ENCODE peak calls at places on chromosome 1, in nine cellular contexts. U is glomerular endothelial cell; E is endothelial cell; T is Daoy; F is ureter; I is GM04503; M is Ammon's horn; G is stimulated activated CD4-positive, alpha-beta T cell treated with anti-CD3 and anti-CD28 coated beads, Interleukin-4, amount 100 ng/mL, for 1 hour; W is NCI-H2081 treated with DMSO at 0.1 percent for 48 hours. S is an unnamed sample.

GRCh38 chr1:19476440-19477190 is 8.7 kb downstream of the CAPZB start:
- DNase-seq in U (peak), E (peak), T (peak), F (no peak), I (no peak), M (no peak), G (no peak), W (no peak), S (no peak)

GRCh38 chr1:213135572-213135971 is 84.5 kb downstream of the RPS6KC1 start:
- DNase-seq in U (no peak), E (no peak), T (no peak), F (no peak), I (no peak), M (no peak), G (no peak), W (peak), S (no peak)

GRCh38 chr1:107140703-107141490 is at the start of gene NTNG1:
- DNase-seq in U (no peak), E (peak), T (peak), F (no peak), I (no peak), M (no peak), G (peak), W (no peak), S (no peak)

GRCh38 chr1:172322219-172323061 is 98.0 kb upstream of the C1orf105 start:
- DNase-seq in U (peak), E (no peak), T (peak), F (peak), I (peak), M (no peak), G (no peak), W (no peak), S (peak)

GRCh38 chr1:17606826-17607440 is 67.4 kb downstream of the ARHGEF10L start:
- DNase-seq in U (peak), E (peak), T (peak), F (peak), I (no peak), M (peak), G (peak), W (no peak), S (no peak)

GRCh38 chr1:67256291-67257172 is 51.1 kb upstream of the IL12RB2 start:
- DNase-seq in U (no peak), E (no peak), T (no peak), F (no peak), I (no peak), M (no peak), G (no peak), W (no peak), S (no peak)

GRCh38 chr1:111603979-111604378 is 15.6 kb upstream of the RAP1A start:
- DNase-seq in U (no peak), E (no peak), T (peak), F (no peak), I (no peak), M (peak), G (peak), W (no peak), S (no peak)

GRCh38 chr1:162349635-162350330 is 26.9 kb downstream of the SPATA46 start:
- DNase-seq in U (peak), E (no peak), T (peak), F (no peak), I (peak), M (no peak), G (no peak), W (no peak), S (no peak)

GRCh38 chr1:37255868-37256267 is 218.5 kb upstream of the ZC3H12A start:
- DNase-seq in U (no peak), E (no peak), T (no peak), F (no peak), I (no peak), M (no peak), G (no peak), W (no peak), S (no peak)

GRCh38 chr1:156122519-156123355 is 8.2 kb downstream of the LMNA start:
- DNase-seq in U (no peak), E (no peak), T (peak), F (peak), I (no peak), M (peak), G (no peak), W (no peak), S (peak)

GRCh38 chr1:60559371-60559770 is 485.8 kb upstream of the C1orf87 start:
- DNase-seq in U (no peak), E (no peak), T (no peak), F (no peak), I (no peak), M (no peak), G (no peak), W (no peak), S (no peak)

GRCh38 chr1:165408518-165408917 is 36.4 kb downstream of the RXRG start:
- DNase-seq in U (no peak), E (peak), T (peak), F (no peak), I (no peak), M (no peak), G (no peak), W (no peak), S (peak)

GRCh38 chr1:202892501-202892900 is 3.6 kb upstream of the RABIF start:
- DNase-seq in U (no peak), E (no peak), T (no peak), F (no peak), I (no peak), M (no peak), G (no peak), W (no peak), S (no peak)

S was measured in DMS 273 treated with DMSO at 0.1 percent for 48 hours.